ENCODE peak calls at places on chromosomes 1 and 21, in six cellular contexts. C is SK-N-SH, M is HepG2, L is H1, Y is GM12878, A is K562. W is an unnamed sample.

GRCh38 chr1:27528701-27529637 is 39.0 kb upstream of the WASF2 start:
- DNase-seq in M (no peak), L (no peak), A (peak; percentile 67), C (no peak), Y (no peak), W (no peak)

GRCh38 chr1:63746129-63746864 is 27.5 kb upstream of the ROR1 start:
- DNase-seq in L (peak; percentile 54), C (no peak), M (no peak), A (no peak), Y (no peak), W (no peak)

GRCh38 chr1:152533327-152533938 is 19.2 kb downstream of the CRCT1 start:
- DNase-seq in M (peak; percentile 48), A (peak; percentile 64), L (peak; percentile 62), Y (no peak), C (peak; percentile 45), W (peak; percentile 64)

GRCh38 chr1:12587981-12588620 is 29.9 kb downstream of the DHRS3 start:
- DNase-seq in L (no peak), A (no peak), Y (no peak), M (peak; percentile 78), C (no peak), W (no peak)

GRCh38 chr1:66239834-66240233 is 294.1 kb upstream of the SGIP1 start:
- DNase-seq in C (no peak), Y (no peak), M (no peak), L (no peak), A (peak; percentile 9), W (no peak)

GRCh38 chr1:26351591-26352337 is 2.2 kb downstream of the CRYBG2 start:
- DNase-seq in C (no peak), L (no peak), M (peak; percentile 97), A (peak; percentile 59), Y (no peak), W (no peak)

GRCh38 chr1:208158640-208159541 is 85.3 kb downstream of the PLXNA2 start:
- DNase-seq in C (no peak), A (no peak), L (no peak), Y (no peak), M (peak; percentile 76), W (no peak)

GRCh38 chr21:44778094-44778493 is 23.5 kb downstream of the UBE2G2 start:
- DNase-seq in A (no peak), L (no peak), M (no peak), C (no peak), Y (no peak), W (no peak)

GRCh38 chr1:2128189-2128901 is 66.2 kb downstream of the FAAP20 start:
- DNase-seq in A (no peak), L (no peak), C (no peak), Y (no peak), M (no peak), W (no peak)

GRCh38 chr1:196155586-196155985 is 452.7 kb downstream of the KCNT2 start:
- DNase-seq in C (no peak), Y (no peak), L (no peak), M (no peak), A (no peak), W (no peak)

GRCh38 chr1:12208764-12209494 is 20.9 kb upstream of the VPS13D start:
- DNase-seq in Y (no peak), L (peak; percentile 99), A (peak; percentile 88), M (peak; percentile 56), C (peak; percentile 88), W (peak; percentile 84)

GRCh38 chr1:110328274-110328673 is 10.9 kb upstream of the RBM15 start:
- DNase-seq in L (no peak), C (no peak), M (no peak), Y (no peak), A (no peak), W (no peak)
- TF ChIP-seq GABPA in L (no peak), C (no peak), M (no peak), Y (no peak), A (peak; percentile 61), W (no peak)

DNA sequence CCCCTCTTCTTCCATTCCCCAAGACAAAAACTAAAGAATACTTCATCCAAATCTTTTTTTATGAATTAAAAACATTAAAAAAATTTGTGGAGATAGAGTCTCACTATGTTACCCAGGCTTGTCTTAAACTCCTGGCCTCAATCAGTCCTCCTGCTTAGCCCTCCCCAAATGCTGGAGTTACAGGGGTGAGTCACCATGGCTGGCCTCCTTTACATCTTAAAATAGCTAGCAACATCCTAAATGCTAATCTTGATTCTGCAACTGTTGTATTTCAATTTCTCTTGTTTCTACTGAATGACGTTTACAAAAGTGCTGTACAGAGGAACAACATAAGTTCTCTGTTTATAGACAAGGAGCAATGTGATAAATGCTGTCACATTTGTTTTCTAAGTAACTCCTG is 483.5 kb downstream of the ADGRL2 start:
- DNase-seq in A (no peak), M (no peak), L (no peak), C (no peak), Y (no peak), W (no peak)
- TF ChIP-seq GABPA in A (no peak), M (no peak), L (no peak), C (no peak), Y (no peak), W (no peak)

GRCh38 chr1:57281324-57281723 is 142.5 kb downstream of the DAB1 start:
- DNase-seq in M (peak; percentile 92), Y (no peak), C (peak; percentile 48), L (no peak), A (no peak), W (no peak)

GRCh38 chr1:57276916-57277315 is 146.9 kb downstream of the DAB1 start:
- DNase-seq in Y (no peak), L (no peak), M (no peak), A (no peak), C (no peak), W (no peak)

GRCh38 chr1:57278558-57278957 is 145.3 kb downstream of the DAB1 start:
- DNase-seq in M (peak; percentile 41), L (no peak), C (no peak), A (no peak), Y (no peak), W (no peak)

GRCh38 chr1:57277681-57278080 is 146.2 kb downstream of the DAB1 start:
- DNase-seq in C (no peak), A (no peak), M (no peak), L (no peak), Y (no peak), W (no peak)

DNA sequence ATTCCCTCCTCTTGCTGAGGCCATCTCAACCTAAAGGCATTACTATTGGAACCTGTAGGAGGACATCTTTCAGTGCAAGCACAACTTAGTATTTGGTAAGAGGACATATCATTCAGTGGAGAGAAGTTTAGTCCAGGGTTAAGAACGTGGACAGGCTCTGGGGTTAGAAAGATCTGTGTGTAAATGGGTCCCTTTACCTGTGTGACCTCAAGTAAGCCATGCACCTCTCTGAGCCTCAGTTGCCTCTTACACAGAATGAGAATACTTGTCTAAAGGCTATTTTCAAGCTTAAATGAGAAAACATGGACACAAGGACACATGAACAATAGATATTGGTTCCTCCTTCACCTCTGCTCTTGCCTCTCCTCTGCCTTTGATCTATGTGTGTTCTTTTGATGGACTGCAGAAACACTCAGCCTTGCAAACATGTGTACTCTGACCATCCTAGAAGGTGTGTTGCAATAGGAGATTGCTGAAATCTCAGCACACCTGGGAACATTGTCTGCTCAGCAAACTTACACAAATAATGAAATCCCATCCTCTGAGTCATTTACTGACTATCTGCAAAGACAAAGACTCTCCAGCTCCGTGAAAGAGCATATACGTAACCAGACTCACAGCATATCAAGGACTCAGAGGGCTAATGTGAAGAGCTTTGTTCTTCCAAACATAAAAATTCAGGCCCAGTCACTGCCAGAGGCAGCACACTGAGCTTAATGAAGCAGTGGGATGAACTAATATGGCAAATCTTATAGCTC is 143.8 kb downstream of the DAB1 start:
- DNase-seq in Y (no peak), M (peak; percentile 100), A (no peak), C (no peak), L (no peak), W (no peak)
- TF ChIP-seq GABPA in Y (no peak), M (no peak), A (no peak), C (no peak), L (no peak), W (no peak)

GRCh38 chr21:21111309-21111920 is 113.2 kb downstream of the NCAM2 start:
- DNase-seq in A (no peak), L (no peak), M (no peak), Y (no peak), C (no peak), W (no peak)

GRCh38 chr21:21109736-21110135 is 111.5 kb downstream of the NCAM2 start:
- DNase-seq in M (no peak), C (no peak), L (no peak), Y (no peak), A (no peak), W (no peak)

GRCh38 chr21:21114456-21114855 is 116.2 kb downstream of the NCAM2 start:
- DNase-seq in C (no peak), M (no peak), Y (no peak), A (no peak), L (no peak), W (peak; percentile 36)
- TF ChIP-seq GABPA in C (no peak), M (no peak), Y (no peak), A (no peak), L (no peak), W (no peak)

DNA sequence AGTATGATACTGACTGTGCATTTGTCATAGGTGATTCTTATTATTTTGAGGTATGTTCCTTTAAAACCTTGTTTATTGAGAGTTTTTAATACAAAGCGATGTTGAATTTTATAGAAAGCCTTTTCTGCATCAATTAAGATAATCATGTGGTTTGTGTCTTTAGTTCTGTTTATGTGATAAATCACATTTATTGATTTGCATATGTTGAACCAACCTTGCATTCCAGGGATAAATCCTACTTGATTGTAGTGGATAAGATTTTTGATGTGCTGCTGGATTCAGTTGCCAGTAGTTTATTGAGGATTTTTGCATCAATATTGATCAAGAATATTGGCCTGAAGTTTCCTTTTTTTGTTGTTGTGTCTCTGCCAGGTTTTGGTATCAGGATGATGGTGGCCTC is 158.0 kb downstream of the CENPF start:
- DNase-seq in C (no peak), M (no peak), Y (no peak), L (no peak), A (no peak), W (no peak)
- TF ChIP-seq GABPA in C (no peak), M (no peak), Y (no peak), L (no peak), A (no peak), W (no peak)

DNA sequence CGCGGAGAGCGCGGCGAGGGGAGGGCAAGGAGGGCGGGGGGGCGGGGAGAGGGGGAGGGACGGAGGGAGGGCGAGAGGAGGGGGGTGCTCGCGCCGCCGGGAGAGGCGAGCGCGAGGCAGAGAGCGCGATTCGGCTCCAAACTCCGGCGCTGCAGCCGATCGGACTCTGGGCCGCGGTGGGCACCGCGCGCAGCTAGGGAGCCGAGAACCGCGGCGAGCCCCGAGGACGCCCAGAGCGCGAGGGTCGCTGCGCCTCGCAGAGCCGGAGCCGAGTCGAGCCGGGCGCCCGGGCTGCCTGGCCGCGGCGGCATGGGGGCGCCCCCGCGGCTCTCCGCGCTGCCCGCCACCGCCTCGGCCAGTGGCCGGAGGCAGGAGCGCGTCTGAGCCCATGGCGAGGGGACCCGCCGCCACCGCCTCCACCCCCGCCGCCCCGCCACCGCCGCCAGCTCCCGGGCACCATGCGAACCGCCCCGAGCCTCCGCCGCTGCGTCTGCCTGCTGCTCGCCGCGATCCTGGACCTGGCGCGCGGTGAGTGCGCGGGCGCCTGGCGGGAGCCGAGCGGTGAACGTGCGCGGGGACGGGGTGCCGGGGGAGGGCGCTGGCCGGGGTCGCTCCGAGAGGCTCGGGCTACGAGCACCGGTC is at the start of gene IGSF21:
- DNase-seq in L (peak; percentile 71), A (no peak), M (no peak), Y (no peak), C (peak; percentile 79), W (no peak)
- TF ChIP-seq GABPA in L (no peak), A (no peak), M (no peak), Y (no peak), C (no peak), W (no peak)

GRCh38 chr1:183237046-183237445 is 51.0 kb downstream of the LAMC2 start:
- DNase-seq in A (no peak), L (no peak), Y (no peak), C (no peak), M (no peak), W (no peak)
- TF ChIP-seq GABPA in A (no peak), L (no peak), Y (no peak), C (no peak), M (no peak), W (no peak)

W was measured in HL-60.